ENCODE peak calls at places on chromosomes 11 and 22, in six cellular contexts. One of them, this sample, is unnamed.

GRCh38 chr22:42368379-42369249 is 63.6 kb downstream of the NFAM1 start:
- DNase-seq in HCT116: no peak
- DNase-seq in HepG2: no peak
- DNase-seq in SK-N-SH: no peak
- DNase-seq in K562: no peak
- DNase-seq in H1: peak; percentile 88
- DNase-seq in this sample: no peak

GRCh38 chr11:129698212-129698611 is 117.4 kb upstream of the TMEM45B start:
- DNase-seq in HCT116: no peak
- DNase-seq in HepG2: no peak
- DNase-seq in SK-N-SH: no peak
- DNase-seq in K562: no peak
- DNase-seq in H1: no peak
- DNase-seq in this sample: no peak

GRCh38 chr22:23833017-23833795 is 5.6 kb downstream of the DERL3 start:
- DNase-seq in HCT116: no peak
- DNase-seq in HepG2: no peak
- DNase-seq in SK-N-SH: peak; percentile 16
- DNase-seq in K562: no peak
- DNase-seq in H1: no peak
- DNase-seq in this sample: no peak

GRCh38 chr11:7787239-7787638 is 9.5 kb downstream of the OR5P2 start:
- DNase-seq in HCT116: no peak
- DNase-seq in HepG2: no peak
- DNase-seq in SK-N-SH: no peak
- DNase-seq in K562: no peak
- DNase-seq in H1: no peak
- DNase-seq in this sample: no peak

GRCh38 chr22:39773976-39774539 is 119.5 kb downstream of the ENTHD1 start:
- DNase-seq in HCT116: no peak
- DNase-seq in HepG2: no peak
- DNase-seq in SK-N-SH: no peak
- DNase-seq in K562: peak; percentile 39
- DNase-seq in H1: no peak
- DNase-seq in this sample: peak; percentile 58

GRCh38 chr11:19691815-19692214 is 20.8 kb upstream of the NAV2 start:
- DNase-seq in HCT116: no peak
- DNase-seq in HepG2: no peak
- DNase-seq in SK-N-SH: no peak
- DNase-seq in K562: no peak
- DNase-seq in H1: no peak
- DNase-seq in this sample: no peak

GRCh38 chr11:58796333-58797049 is 48.0 kb downstream of the GLYATL2 start:
- DNase-seq in HCT116: no peak
- DNase-seq in HepG2: no peak
- DNase-seq in SK-N-SH: no peak
- DNase-seq in K562: no peak
- DNase-seq in H1: no peak
- DNase-seq in this sample: no peak

GRCh38 chr11:13316528-13316961 is 39.0 kb downstream of the BMAL1 start:
- DNase-seq in HCT116: no peak
- DNase-seq in HepG2: no peak
- DNase-seq in SK-N-SH: no peak
- DNase-seq in K562: no peak
- DNase-seq in H1: no peak
- DNase-seq in this sample: no peak

GRCh38 chr11:75524576-75525432 is 937 bp downstream of the GDPD5 start:
- DNase-seq in HCT116: no peak
- DNase-seq in HepG2: no peak
- DNase-seq in SK-N-SH: peak; percentile 66
- DNase-seq in K562: peak; percentile 33
- DNase-seq in H1: peak; percentile 72
- DNase-seq in this sample: no peak

DNA sequence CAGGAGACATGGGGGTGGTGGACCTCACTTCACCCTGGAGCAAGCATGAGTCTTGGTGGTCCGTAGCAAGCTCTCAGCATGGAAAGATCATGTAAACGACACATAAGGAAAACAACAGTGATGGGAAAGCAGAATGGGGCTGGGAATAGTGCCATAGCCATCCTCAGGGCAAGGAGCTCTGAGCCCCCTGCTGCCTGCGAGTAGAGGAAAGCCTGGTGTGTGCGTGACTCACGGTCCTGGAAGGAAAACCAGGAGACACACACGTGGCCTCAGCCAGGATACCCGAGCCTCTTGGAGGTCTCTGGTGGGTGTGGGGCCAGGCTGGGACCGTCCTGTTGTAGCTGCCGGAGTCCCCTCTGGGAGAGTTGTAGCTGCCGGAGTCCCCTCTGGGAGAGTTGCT is 12.4 kb downstream of the SHANK3 start:
- DNase-seq in HCT116: no peak
- DNase-seq in HepG2: no peak
- DNase-seq in SK-N-SH: peak; percentile 13
- DNase-seq in K562: no peak
- DNase-seq in H1: no peak
- DNase-seq in this sample: no peak
- TF ChIP-seq JUND in HCT116: no peak
- TF ChIP-seq JUND in HepG2: no peak
- TF ChIP-seq JUND in SK-N-SH: no peak
- TF ChIP-seq JUND in K562: no peak
- TF ChIP-seq JUND in H1: no peak
- TF ChIP-seq JUND in this sample: no peak

GRCh38 chr11:64789331-64790204 is 11.2 kb upstream of the SF1 start:
- DNase-seq in HCT116: no peak
- DNase-seq in HepG2: no peak
- DNase-seq in SK-N-SH: peak; percentile 12
- DNase-seq in K562: no peak
- DNase-seq in H1: no peak
- DNase-seq in this sample: no peak

GRCh38 chr11:64786308-64786707 is 8.0 kb upstream of the SF1 start:
- DNase-seq in HCT116: no peak
- DNase-seq in HepG2: no peak
- DNase-seq in SK-N-SH: no peak
- DNase-seq in K562: no peak
- DNase-seq in H1: no peak
- DNase-seq in this sample: no peak

GRCh38 chr11:64788321-64789215 is 10.2 kb upstream of the SF1 start:
- DNase-seq in HCT116: no peak
- DNase-seq in HepG2: no peak
- DNase-seq in SK-N-SH: no peak
- DNase-seq in K562: no peak
- DNase-seq in H1: no peak
- DNase-seq in this sample: no peak

GRCh38 chr11:64787526-64788320 is 9.4 kb upstream of the SF1 start:
- DNase-seq in HCT116: no peak
- DNase-seq in HepG2: peak; percentile 41
- DNase-seq in SK-N-SH: peak; percentile 82
- DNase-seq in K562: peak; percentile 79
- DNase-seq in H1: peak; percentile 89
- DNase-seq in this sample: peak; percentile 70

DNA sequence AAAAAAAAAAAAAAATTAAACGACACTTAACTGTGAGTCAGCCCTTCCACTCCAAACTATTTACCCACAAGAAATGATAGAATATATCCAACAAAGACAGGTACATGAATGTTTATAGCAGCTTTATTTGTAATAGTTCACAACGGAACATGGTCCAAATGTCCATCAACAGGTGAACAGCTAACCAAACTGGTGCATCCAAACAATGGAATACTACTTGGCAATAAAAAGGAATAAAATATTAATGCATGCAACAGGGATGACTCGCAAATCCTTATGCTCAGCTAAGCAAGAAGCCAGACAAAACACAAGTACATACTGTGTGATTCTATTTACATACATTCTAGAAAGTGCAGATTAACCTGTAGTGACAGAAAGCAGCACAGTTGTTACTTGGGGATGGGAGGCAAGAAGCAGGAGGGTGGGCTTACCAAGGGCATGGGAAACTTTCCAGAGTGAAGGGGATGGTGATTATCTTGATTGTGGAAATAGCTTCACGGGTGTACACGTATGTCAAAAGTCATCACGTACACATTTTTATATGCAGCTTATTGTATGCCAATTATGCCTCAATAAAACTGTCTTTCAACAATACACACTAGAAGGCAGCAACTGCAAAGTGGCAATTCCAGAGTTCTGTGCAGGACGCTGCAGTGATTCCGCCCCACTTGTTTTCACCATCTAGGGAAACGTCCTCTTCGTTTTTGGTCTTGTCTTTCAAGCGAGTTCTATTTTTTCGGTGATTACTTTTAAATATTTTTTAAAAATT is 6.7 kb upstream of the SF1 start:
- DNase-seq in HCT116: no peak
- DNase-seq in HepG2: no peak
- DNase-seq in SK-N-SH: no peak
- DNase-seq in K562: no peak
- DNase-seq in H1: no peak
- DNase-seq in this sample: no peak
- TF ChIP-seq JUND in HCT116: no peak
- TF ChIP-seq JUND in HepG2: no peak
- TF ChIP-seq JUND in SK-N-SH: no peak
- TF ChIP-seq JUND in K562: no peak
- TF ChIP-seq JUND in H1: no peak
- TF ChIP-seq JUND in this sample: no peak

DNA sequence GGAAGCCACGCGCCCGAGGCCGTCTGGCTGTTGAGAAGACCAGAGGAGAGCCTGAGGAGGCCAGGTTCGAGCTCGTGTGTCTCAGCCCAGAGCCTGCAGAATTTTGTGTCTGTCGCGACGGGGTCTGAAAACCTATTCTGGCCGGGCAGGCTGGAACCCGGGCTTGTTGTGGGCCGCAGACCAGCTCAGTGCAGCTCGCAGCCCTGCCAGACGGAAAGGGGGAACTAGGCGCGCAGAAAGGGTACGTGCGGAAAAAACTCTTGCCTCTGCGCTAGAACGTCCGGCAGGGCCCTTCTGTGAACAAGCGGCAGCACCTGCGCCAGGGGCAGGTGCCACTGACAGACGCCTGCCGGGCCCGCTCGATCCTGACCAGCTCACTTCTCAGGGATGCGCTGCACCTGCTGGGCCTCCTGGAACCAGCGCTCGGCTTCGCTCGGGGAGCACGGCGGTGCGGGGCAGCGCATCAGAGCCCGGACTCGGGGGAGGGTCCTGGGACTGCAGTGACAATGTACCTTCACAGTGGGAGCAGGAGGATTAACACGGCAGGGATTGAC is 409.3 kb downstream of the BRD1 start:
- DNase-seq in HCT116: no peak
- DNase-seq in HepG2: no peak
- DNase-seq in SK-N-SH: no peak
- DNase-seq in K562: no peak
- DNase-seq in H1: no peak
- DNase-seq in this sample: no peak
- TF ChIP-seq JUND in HCT116: no peak
- TF ChIP-seq JUND in HepG2: no peak
- TF ChIP-seq JUND in SK-N-SH: no peak
- TF ChIP-seq JUND in K562: no peak
- TF ChIP-seq JUND in H1: no peak
- TF ChIP-seq JUND in this sample: no peak

DNA sequence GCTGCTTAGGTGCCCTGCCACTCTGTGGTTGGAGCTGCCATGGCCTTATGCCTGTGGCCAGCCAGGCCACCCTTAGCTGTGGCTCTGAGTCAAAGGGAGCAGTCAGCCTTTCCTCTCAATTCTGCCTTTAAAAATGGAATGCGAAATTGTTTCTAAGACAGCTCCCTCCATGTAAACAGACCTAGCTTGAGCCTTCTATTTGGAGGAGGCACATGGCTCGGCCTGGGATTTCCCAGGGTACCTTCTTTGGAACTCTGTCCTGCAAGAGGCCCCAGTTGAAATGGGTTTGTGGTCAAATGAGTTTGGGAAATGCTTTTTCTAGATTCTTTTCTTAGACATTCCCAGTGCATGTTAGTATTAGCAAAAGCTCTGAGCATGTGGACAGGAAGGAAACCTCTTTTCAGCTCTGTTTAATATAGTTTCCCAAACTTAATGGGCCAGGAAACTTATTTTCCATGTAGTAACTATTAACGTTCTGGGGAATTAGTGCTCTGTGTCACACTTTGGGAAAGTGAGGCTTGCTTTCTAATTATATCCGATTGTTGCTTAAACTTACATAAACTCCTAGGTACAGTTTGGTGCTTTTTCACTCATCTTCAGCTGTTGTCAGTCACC is 7.8 kb downstream of the PHOX2A start:
- DNase-seq in HCT116: no peak
- DNase-seq in HepG2: no peak
- DNase-seq in SK-N-SH: no peak
- DNase-seq in K562: no peak
- DNase-seq in H1: no peak
- DNase-seq in this sample: no peak
- TF ChIP-seq JUND in HCT116: no peak
- TF ChIP-seq JUND in HepG2: no peak
- TF ChIP-seq JUND in SK-N-SH: no peak
- TF ChIP-seq JUND in K562: no peak
- TF ChIP-seq JUND in H1: no peak
- TF ChIP-seq JUND in this sample: no peak

GRCh38 chr11:43574949-43575915 is 105.3 kb upstream of the HSD17B12 start:
- DNase-seq in HCT116: no peak
- DNase-seq in HepG2: no peak
- DNase-seq in SK-N-SH: peak; percentile 83
- DNase-seq in K562: no peak
- DNase-seq in H1: peak; percentile 69
- DNase-seq in this sample: no peak
- TF ChIP-seq JUND in HCT116: no peak
- TF ChIP-seq JUND in HepG2: no peak
- TF ChIP-seq JUND in SK-N-SH: no peak
- TF ChIP-seq JUND in K562: no peak
- TF ChIP-seq JUND in H1: no peak
- TF ChIP-seq JUND in this sample: no peak

GRCh38 chr22:49331223-49331815 is 496.4 kb downstream of the BRD1 start:
- DNase-seq in HCT116: no peak
- DNase-seq in HepG2: no peak
- DNase-seq in SK-N-SH: no peak
- DNase-seq in K562: no peak
- DNase-seq in H1: peak; percentile 22
- DNase-seq in this sample: no peak
- TF ChIP-seq JUND in HCT116: no peak
- TF ChIP-seq JUND in HepG2: no peak
- TF ChIP-seq JUND in SK-N-SH: no peak
- TF ChIP-seq JUND in K562: no peak
- TF ChIP-seq JUND in H1: no peak
- TF ChIP-seq JUND in this sample: no peak

This sample was measured in T47D.